ENCODE peak calls at places on chromosomes 4 and X, in six cellular contexts. N, P, J, E, U and B are unnamed samples.

GRCh38 chr4:2080429-2081300 is 21.5 kb downstream of the NAT8L start:
- DNase-seq in N (no peak), P (peak; percentile 65), J (no peak), E (peak; percentile 22), U (no peak), B (no peak)

GRCh38 chr4:71683309-71683708 is 100.6 kb downstream of the GC start:
- DNase-seq in N (peak; percentile 26), P (no peak), J (no peak), E (no peak), U (no peak), B (no peak)

GRCh38 chr4:153408932-153409331 is 57.2 kb upstream of the TMEM131L start:
- DNase-seq in N (no peak), P (no peak), J (peak; percentile 3), E (no peak), U (no peak), B (no peak)

GRCh38 chr4:105637409-105638258 is 70.9 kb downstream of the INTS12 start:
- DNase-seq in N (peak; percentile 44), P (no peak), J (no peak), E (peak; percentile 76), U (peak; percentile 21), B (peak; percentile 87)

GRCh38 chr4:7873881-7874280 is 65.8 kb downstream of the AFAP1 start:
- DNase-seq in N (peak; percentile 33), P (no peak), J (no peak), E (no peak), U (no peak), B (no peak)

GRCh38 chr4:182144621-182145359 is 98.4 kb upstream of the TENM3 start:
- DNase-seq in N (no peak), P (no peak), J (no peak), E (no peak), U (no peak), B (no peak)

GRCh38 chr4:37389967-37390580 is 145.5 kb downstream of the NWD2 start:
- DNase-seq in N (peak; percentile 26), P (no peak), J (peak; percentile 45), E (no peak), U (peak; percentile 10), B (no peak)

GRCh38 chrX:6574762-6575161 is 39.8 kb upstream of the VCX3A start:
- DNase-seq in N (no peak), P (no peak), J (no peak), E (no peak), U (no peak), B (no peak)

GRCh38 chrX:22118161-22118830 is 86.2 kb downstream of the PHEX start:
- DNase-seq in N (no peak), P (no peak), J (no peak), E (no peak), U (no peak), B (no peak)

GRCh38 chr4:53456178-53456577 is 78.7 kb downstream of the FIP1L1 start:
- DNase-seq in N (no peak), P (no peak), J (no peak), E (no peak), U (no peak), B (no peak)

GRCh38 chr4:2257361-2258001 is 4.4 kb downstream of the MXD4 start:
- DNase-seq in N (no peak), P (peak; percentile 76), J (no peak), E (peak; percentile 24), U (no peak), B (peak; percentile 71)

GRCh38 chrX:146614693-146615524 is 194.7 kb upstream of the CXorf51B start:
- DNase-seq in N (no peak), P (no peak), J (no peak), E (no peak), U (no peak), B (no peak)

GRCh38 chrX:57669961-57670360 is 10.1 kb downstream of the NLRP2B start:
- DNase-seq in N (no peak), P (no peak), J (no peak), E (no peak), U (no peak), B (no peak)

GRCh38 chr4:147192679-147193078 is 247.0 kb upstream of the TTC29 start:
- DNase-seq in N (peak; percentile 9), P (no peak), J (no peak), E (no peak), U (no peak), B (no peak)

GRCh38 chrX:47482512-47483309 is at the start of gene ZNF41:
- DNase-seq in N (peak; percentile 81), P (peak; percentile 79), J (peak; percentile 77), E (peak; percentile 73), U (peak; percentile 67), B (peak; percentile 83)

GRCh38 chr4:183337833-183338232 is 15.6 kb upstream of the CLDN24 start:
- DNase-seq in N (no peak), P (peak; percentile 26), J (no peak), E (no peak), U (no peak), B (no peak)

GRCh38 chr4:24770111-24770584 is 25.2 kb upstream of the SOD3 start:
- DNase-seq in N (peak; percentile 98), P (no peak), J (peak; percentile 97), E (no peak), U (no peak), B (no peak)

GRCh38 chr4:138673053-138673452 is 342.5 kb upstream of the NOCT start:
- DNase-seq in N (peak; percentile 30), P (no peak), J (no peak), E (no peak), U (no peak), B (no peak)

GRCh38 chrX:15930585-15930984 is 76.0 kb upstream of the AP1S2 start:
- DNase-seq in N (peak; percentile 48), P (no peak), J (peak; percentile 33), E (no peak), U (no peak), B (no peak)